ENCODE peak calls at places on chromosome 13, in six cellular contexts. K, F, P, Q, T and W are unnamed samples.

GRCh38 chr13:94829201-94829600 is 116.9 kb upstream of the SOX21 start:
- DNase-seq in T (no peak), Q (no peak), P (no peak), K (no peak), F (no peak), W (no peak)

GRCh38 chr13:24254151-24254810 is 55.1 kb upstream of the C1QTNF9 start:
- DNase-seq in F (peak), K (no peak), Q (no peak), P (no peak), T (no peak), W (no peak)

GRCh38 chr13:93080166-93080565 is 146.4 kb upstream of the GPC6 start:
- DNase-seq in P (no peak), Q (no peak), K (no peak), F (no peak), T (no peak), W (no peak)

GRCh38 chr13:31824705-31825512 is 85.6 kb downstream of the RXFP2 start:
- DNase-seq in K (no peak), T (no peak), Q (no peak), F (no peak), P (no peak), W (no peak)

GRCh38 chr13:96091164-96091931 is 1.4 kb downstream of the HS6ST3 start:
- DNase-seq in K (peak), T (no peak), Q (no peak), P (no peak), F (peak), W (no peak)

GRCh38 chr13:67299731-67300130 is 69.6 kb upstream of the PCDH9 start:
- DNase-seq in P (no peak), Q (no peak), K (no peak), F (no peak), T (no peak), W (no peak)

GRCh38 chr13:93450226-93450625 is 223.6 kb downstream of the GPC6 start:
- DNase-seq in P (no peak), F (no peak), K (no peak), Q (no peak), T (no peak), W (no peak)

GRCh38 chr13:37443538-37443937 is 155.0 kb downstream of the POSTN start:
- DNase-seq in F (no peak), T (no peak), Q (no peak), K (no peak), P (no peak), W (no peak)

GRCh38 chr13:21225841-21226581 is 49.6 kb downstream of the MRPL57 start:
- DNase-seq in F (no peak), P (no peak), K (no peak), Q (no peak), T (no peak), W (no peak)
- TF ChIP-seq POLR2A in F (no peak), P (no peak), K (no peak), Q (no peak), T (no peak), W (no peak)

DNA sequence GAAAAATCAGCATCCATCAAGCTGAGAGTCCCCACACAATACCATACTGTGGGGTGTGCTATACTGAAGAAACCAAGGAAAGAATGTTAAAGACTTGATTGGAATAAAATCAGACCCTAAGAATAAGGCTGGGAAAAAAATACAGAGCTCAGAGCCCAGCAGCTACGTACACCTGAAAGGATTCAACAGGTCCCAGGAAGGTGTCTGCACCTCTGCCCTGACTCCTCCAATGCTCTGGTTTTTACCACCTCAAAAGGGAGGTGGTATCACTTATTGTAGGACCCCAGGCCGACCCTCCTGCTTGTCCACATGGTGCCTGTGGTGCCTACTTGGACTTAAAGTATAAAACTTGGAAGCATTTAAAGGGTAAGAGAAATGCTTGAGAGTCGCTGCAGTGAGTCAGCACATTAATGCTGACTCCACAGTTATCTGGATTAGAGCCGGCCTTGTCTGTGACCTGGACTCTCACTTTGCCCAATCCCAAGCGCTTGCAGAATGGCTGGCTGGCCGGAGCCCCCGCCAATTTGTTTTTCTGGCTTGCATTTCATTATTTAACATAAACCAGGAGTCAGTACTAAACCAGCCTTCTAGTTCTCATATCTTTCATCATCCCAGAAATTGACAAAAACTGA is 110.1 kb downstream of the FGF14 start:
- DNase-seq in K (no peak), Q (no peak), T (no peak), P (no peak), F (no peak), W (no peak)
- TF ChIP-seq POLR2A in K (no peak), Q (no peak), T (no peak), P (no peak), F (no peak), W (no peak)

GRCh38 chr13:48001127-48001881 is at the start of gene SUCLA2:
- DNase-seq in K (peak), F (peak), T (peak), P (peak), Q (peak), W (peak)
- TF ChIP-seq POLR2A in K (peak), F (peak), T (peak), P (peak), Q (peak), W (peak)

GRCh38 chr13:99191900-99192399 is 8.7 kb upstream of the UBAC2 start:
- DNase-seq in K (no peak), F (no peak), P (no peak), Q (no peak), T (no peak), W (peak)
- TF ChIP-seq POLR2A in K (no peak), F (no peak), P (no peak), Q (no peak), T (no peak), W (no peak)

GRCh38 chr13:50128406-50129048 is 113.3 kb downstream of the KCNRG start:
- DNase-seq in Q (no peak), K (no peak), T (no peak), P (no peak), F (no peak), W (no peak)

GRCh38 chr13:50130686-50131051 is 115.4 kb downstream of the KCNRG start:
- DNase-seq in K (no peak), T (no peak), Q (no peak), P (peak), F (no peak), W (peak)

GRCh38 chr13:50127726-50128291 is 112.6 kb downstream of the KCNRG start:
- DNase-seq in P (no peak), K (no peak), Q (no peak), T (no peak), F (no peak), W (no peak)

GRCh38 chr13:50129923-50130685 is 114.9 kb downstream of the KCNRG start:
- DNase-seq in T (peak), P (peak), F (peak), K (peak), Q (no peak), W (peak)

DNA sequence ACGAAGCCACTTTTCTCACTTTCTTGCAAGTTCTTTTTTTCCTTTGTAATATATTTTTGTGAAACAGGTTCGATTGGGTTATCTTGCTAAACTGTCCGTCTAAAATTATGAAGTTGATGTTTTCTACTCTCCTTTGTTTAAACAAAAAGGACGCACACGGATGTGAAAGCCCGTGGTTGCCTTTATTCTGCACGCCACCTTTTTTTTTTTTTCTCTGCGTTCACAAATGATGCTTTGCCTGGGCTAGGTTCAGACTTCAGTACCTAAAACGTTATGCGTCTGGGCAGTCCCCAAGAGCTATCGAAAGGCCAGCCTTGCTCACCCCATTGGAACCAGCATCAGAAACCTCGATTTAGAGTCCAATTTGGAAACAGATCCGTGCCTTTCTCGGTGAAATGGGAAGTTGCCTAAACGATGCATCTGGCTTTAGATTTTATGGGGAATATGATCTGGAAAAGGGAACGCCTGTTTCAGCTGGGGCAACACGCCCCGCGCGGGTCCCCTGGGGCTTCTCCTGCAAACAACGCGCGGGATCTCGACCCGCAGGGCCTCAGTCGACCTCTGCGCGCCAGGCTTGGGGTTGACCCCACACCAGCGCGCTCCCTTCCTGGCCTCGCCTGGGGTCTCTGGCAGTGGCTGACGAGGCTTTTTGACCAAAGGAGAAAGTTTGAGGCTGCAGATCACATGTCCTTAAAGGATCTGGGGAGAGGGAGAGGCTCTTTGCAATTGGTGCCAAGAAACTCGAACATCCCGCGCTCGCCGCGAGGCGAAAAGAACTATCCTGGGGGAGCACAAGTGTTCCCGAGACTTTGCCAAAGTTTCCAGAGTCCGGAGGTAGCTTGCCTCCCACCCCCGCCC is 114.0 kb downstream of the KCNRG start:
- DNase-seq in P (no peak), Q (no peak), K (peak), T (no peak), F (no peak), W (no peak)
- TF ChIP-seq POLR2A in P (no peak), Q (no peak), K (no peak), T (no peak), F (no peak), W (no peak)

GRCh38 chr13:41520016-41520698 is 62.8 kb downstream of the RGCC start:
- DNase-seq in F (peak), K (no peak), Q (no peak), T (no peak), P (no peak), W (no peak)
- TF ChIP-seq POLR2A in F (no peak), K (no peak), Q (no peak), T (no peak), P (no peak), W (no peak)

GRCh38 chr13:44236370-44236769 is 137.3 kb upstream of the SERP2 start:
- DNase-seq in F (no peak), Q (no peak), K (peak), P (no peak), T (no peak), W (no peak)

GRCh38 chr13:44238011-44238421 is 135.6 kb upstream of the SERP2 start:
- DNase-seq in T (no peak), Q (no peak), K (no peak), F (no peak), P (no peak), W (no peak)

GRCh38 chr13:44240611-44241010 is 133.0 kb upstream of the SERP2 start:
- DNase-seq in F (no peak), P (no peak), Q (no peak), K (no peak), T (no peak), W (no peak)

GRCh38 chr13:44234566-44234965 is 139.1 kb upstream of the SERP2 start:
- DNase-seq in P (no peak), F (no peak), T (no peak), K (no peak), Q (no peak), W (no peak)

DNA sequence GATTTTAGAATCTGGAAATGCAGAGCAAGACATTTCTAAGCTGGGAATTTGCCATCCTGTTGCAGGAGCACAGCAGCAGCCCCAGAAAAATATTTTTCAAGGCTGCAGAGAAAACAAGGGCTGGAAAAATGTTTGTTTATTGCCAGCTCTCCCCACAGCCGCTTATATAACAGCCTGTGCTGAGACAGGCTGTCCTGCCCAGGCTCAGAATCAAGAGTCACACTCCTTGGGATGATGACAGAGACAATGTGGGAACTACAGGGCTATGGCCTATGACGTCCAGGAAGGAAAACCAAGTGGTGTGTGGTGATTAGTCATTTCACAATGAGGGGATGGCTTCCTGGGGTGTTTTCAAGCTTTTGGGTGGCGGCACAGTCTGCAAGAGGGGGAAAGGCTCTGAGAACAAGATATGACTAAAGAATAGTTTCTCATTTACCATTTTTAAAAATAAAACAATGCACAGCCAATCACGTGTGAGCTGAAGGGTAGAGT is 136.3 kb upstream of the SERP2 start:
- DNase-seq in F (peak), T (no peak), P (no peak), K (peak), Q (no peak), W (no peak)
- TF ChIP-seq POLR2A in F (peak), T (no peak), P (no peak), K (no peak), Q (no peak), W (no peak)